ENCODE peak calls at places on chromosomes 5 and 9, in six cellular contexts. J is sigmoid colon; T is right lobe of liver; S is CD8-positive, alpha-beta T cell; L is AG09309; U is lower leg skin. V is an unnamed sample.

GRCh38 chr9:135480071-135480941 is 724 bp downstream of the PPP1R26 start:
- DNase-seq in J (no peak), T (peak), S (no peak), L (no peak), U (no peak), V (peak)

GRCh38 chr9:96495341-96495740 is 45.4 kb downstream of the HABP4 start:
- DNase-seq in J (no peak), T (no peak), S (no peak), L (peak), U (no peak), V (no peak)

GRCh38 chr5:141950207-141951005 is 7.6 kb downstream of the PCDH12 start:
- DNase-seq in J (no peak), T (no peak), S (no peak), L (no peak), U (no peak), V (no peak)

GRCh38 chr5:148843510-148844318 is 17.3 kb downstream of the ADRB2 start:
- DNase-seq in J (no peak), T (no peak), S (no peak), L (no peak), U (no peak), V (no peak)

GRCh38 chr5:65100846-65101678 is 332.3 kb downstream of the CWC27 start:
- DNase-seq in J (no peak), T (peak), S (no peak), L (peak), U (no peak), V (peak)

GRCh38 chr5:56814963-56815656 is at the start of gene MAP3K1:
- DNase-seq in J (peak), T (peak), S (peak), L (no peak), U (peak), V (peak)

GRCh38 chr5:113183694-113184093 is 207.1 kb downstream of the DCP2 start:
- DNase-seq in J (no peak), T (no peak), S (no peak), L (no peak), U (no peak), V (no peak)

GRCh38 chr5:167565555-167565954 is 725.9 kb upstream of the WWC1 start:
- DNase-seq in J (no peak), T (no peak), S (no peak), L (no peak), U (no peak), V (peak)

GRCh38 chr9:133307271-133307670 is 28.7 kb downstream of the SURF6 start:
- DNase-seq in J (no peak), T (no peak), S (no peak), L (no peak), U (no peak), V (no peak)

GRCh38 chr5:69492391-69493234 is at the start of gene OCLN:
- DNase-seq in J (no peak), T (peak), S (no peak), L (no peak), U (peak), V (peak)

GRCh38 chr5:119743927-119744326 is 114.6 kb downstream of the FAM170A start:
- DNase-seq in J (no peak), T (no peak), S (no peak), L (no peak), U (no peak), V (peak)

DNA sequence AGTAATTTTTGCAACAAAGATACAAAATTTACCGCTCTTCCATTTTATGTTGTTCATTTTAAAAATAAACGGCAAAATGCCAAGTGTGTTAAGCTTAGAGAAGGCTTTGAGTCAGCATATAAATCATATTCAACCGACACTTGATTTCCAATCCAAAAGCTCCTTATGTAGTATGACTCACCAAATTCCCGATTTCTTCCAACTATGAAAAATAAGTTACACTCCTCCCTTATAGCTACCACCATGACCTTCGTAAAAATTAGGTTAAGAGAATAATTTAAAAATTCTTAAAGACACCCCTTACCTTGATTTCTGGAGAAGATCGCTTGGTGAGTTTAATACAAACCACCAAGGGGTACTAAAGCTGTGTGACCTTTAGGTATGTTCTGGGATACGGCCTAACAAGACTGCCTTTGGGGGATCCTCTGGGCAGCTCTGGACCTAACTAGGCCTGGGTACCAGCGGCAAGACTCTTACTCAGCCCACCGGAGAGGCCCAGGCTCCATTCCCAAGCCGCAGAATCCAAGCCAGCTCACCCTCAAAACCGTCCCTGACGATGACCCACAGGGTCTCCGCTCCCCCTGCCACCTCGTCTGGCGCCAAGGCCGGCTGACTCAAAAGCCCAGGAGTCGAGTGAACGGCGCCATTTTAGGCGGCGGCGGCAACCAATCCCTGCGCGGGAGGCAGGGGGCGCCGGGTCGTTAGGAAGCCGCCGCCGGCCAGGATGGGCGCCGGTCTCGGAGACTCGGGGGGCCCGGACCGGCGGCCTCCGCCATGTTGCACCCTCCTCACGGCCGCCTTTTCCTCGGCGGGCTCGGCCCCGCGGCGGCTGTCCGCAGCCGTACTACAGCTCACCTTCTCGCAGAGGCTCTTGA is 731 bp downstream of the PPP2CA start:
- DNase-seq in J (peak), T (peak), S (peak), L (no peak), U (peak), V (peak)
- TF ChIP-seq CTCF in J (no peak), T (peak), S (no peak), L (no peak), U (no peak), V (peak)

GRCh38 chr5:138636401-138636944 is 61.3 kb upstream of the HSPA9 start:
- DNase-seq in J (peak), T (no peak), S (no peak), L (no peak), U (no peak), V (no peak)

GRCh38 chr5:138635708-138636107 is 60.5 kb upstream of the HSPA9 start:
- DNase-seq in J (peak), T (no peak), S (no peak), L (no peak), U (no peak), V (no peak)

GRCh38 chr5:138631204-138631928 is 56.2 kb upstream of the HSPA9 start:
- DNase-seq in J (peak), T (no peak), S (no peak), L (no peak), U (no peak), V (no peak)

GRCh38 chr5:138635268-138635667 is 60.1 kb upstream of the HSPA9 start:
- DNase-seq in J (peak), T (no peak), S (no peak), L (peak), U (peak), V (no peak)

DNA sequence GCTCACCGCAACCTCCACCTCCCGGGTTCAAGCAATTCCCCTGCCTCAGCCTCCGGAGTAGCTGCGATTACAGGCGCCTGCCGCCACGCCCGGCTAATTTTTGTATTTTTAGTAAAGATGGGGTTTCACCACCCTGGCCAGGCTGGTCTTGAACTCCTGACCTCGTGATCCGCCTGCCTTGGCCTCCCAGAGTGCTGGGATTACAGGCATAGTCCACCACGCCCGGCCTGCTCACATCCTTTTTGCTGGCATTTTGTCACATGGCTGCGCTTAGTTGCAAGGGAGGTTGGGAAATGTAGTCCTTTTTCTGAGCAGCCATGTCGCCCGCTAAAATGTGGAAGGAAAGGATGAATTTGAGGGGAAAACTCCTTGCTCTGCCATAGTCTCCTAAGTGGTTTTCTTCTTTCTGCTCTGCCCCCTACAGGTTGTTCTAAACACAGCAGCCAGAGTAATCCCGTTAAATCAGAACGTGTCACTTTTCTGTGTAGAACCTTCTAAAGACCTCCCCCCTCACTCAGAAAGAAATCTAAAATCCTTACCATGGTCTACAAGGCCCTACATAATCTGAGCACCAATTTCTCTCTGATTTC is 57.8 kb upstream of the HSPA9 start:
- DNase-seq in J (peak), T (peak), S (no peak), L (no peak), U (peak), V (peak)
- TF ChIP-seq CTCF in J (no peak), T (peak), S (no peak), L (peak), U (no peak), V (peak)

GRCh38 chr5:4563400-4563799 is 576.7 kb upstream of the ADAMTS16 start:
- DNase-seq in J (no peak), T (no peak), S (no peak), L (no peak), U (no peak), V (no peak)
- TF ChIP-seq CTCF in J (no peak), T (no peak), S (no peak), L (no peak), U (no peak), V (no peak)

DNA sequence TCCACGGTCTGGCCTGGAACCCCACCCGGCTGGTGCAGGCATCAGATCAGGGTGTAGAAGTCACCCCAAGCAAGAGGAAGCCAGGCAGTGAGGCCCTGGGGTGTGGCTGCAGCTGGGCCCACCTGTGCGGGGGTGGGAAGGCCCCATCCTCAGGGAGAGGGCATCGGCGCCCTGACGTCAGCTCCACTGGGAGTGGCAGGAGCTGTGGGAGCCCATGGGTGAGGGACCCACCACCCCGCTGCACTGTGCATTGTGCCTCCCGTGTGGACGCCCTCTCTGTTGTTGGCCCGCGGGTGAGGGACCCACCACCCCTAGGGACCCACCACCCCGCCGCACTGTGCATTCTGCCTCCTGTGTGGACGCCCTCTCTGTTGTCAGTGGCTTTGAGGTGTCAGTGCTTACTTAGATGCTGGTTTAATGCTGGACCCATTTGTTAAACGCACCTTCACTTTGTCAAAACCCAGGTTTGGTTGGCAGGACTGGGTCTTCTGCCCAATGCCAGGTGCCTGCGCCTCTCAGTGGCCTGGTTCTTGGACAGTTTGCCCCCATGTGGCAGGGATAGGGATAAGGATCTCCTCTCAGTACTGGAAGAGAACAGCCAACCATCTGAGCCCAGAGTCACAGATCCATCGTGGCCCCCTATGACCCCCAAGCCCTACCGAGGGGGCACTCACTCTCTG is 6.9 kb upstream of the EXOC3 start:
- DNase-seq in J (peak), T (no peak), S (no peak), L (no peak), U (no peak), V (peak)
- TF ChIP-seq CTCF in J (no peak), T (peak), S (no peak), L (peak), U (no peak), V (peak)

GRCh38 chr9:125361837-125362531 is 100.4 kb downstream of the GAPVD1 start:
- DNase-seq in J (no peak), T (no peak), S (no peak), L (no peak), U (no peak), V (no peak)
- TF ChIP-seq CTCF in J (no peak), T (peak), S (no peak), L (peak), U (no peak), V (peak)

GRCh38 chr5:131684595-131684994 is 49.6 kb upstream of the RAPGEF6 start:
- DNase-seq in J (no peak), T (no peak), S (no peak), L (no peak), U (no peak), V (no peak)
- TF ChIP-seq CTCF in J (no peak), T (no peak), S (no peak), L (no peak), U (no peak), V (no peak)

GRCh38 chr9:124036578-124036977 is 25.0 kb downstream of the LHX2 start:
- DNase-seq in J (peak), T (no peak), S (no peak), L (no peak), U (no peak), V (no peak)
- TF ChIP-seq CTCF in J (no peak), T (no peak), S (no peak), L (no peak), U (no peak), V (no peak)